ENCODE peak calls at places on chromosomes 12 and 14, in eight cellular contexts. P is left ventricle myocardium inferior, T is mammary epithelial cell, M is choroid plexus epithelial cell, U is BJ, N is OCI-LY7, J is brain microvascular endothelial cell, Z is HL-60. L is an unnamed sample.

GRCh38 chr12:57128519-57129247 is 400 bp downstream of the LRP1 start:
- DNase-seq in P (no peak), T (no peak), M (no peak), U (no peak), N (no peak), J (no peak), Z (no peak), L (no peak)

GRCh38 chr12:42571327-42572009 is 18.1 kb downstream of the PRICKLE1 start:
- DNase-seq in P (no peak), T (no peak), M (no peak), U (no peak), N (no peak), J (no peak), Z (no peak), L (no peak)

GRCh38 chr12:122336015-122336946 is 70.0 kb upstream of the VPS33A start:
- DNase-seq in P (no peak), T (no peak), M (peak; percentile 62), U (no peak), N (peak; percentile 69), J (no peak), Z (peak; percentile 27), L (no peak)

GRCh38 chr12:59459966-59460365 is 135.9 kb upstream of the SLC16A7 start:
- DNase-seq in P (no peak), T (peak; percentile 37), M (peak; percentile 53), U (no peak), N (no peak), J (peak; percentile 20), Z (no peak), L (peak; percentile 3)

GRCh38 chr12:19726122-19726521 is 286.8 kb downstream of the AEBP2 start:
- DNase-seq in P (no peak), T (no peak), M (no peak), U (no peak), N (no peak), J (no peak), Z (no peak), L (no peak)

GRCh38 chr12:71551529-71551928 is 111.9 kb downstream of the LGR5 start:
- DNase-seq in P (no peak), T (no peak), M (peak; percentile 58), U (no peak), N (peak; percentile 14), J (no peak), Z (no peak), L (peak; percentile 7)

GRCh38 chr14:22095845-22096510 is 422.4 kb upstream of the OR4E1 start:
- DNase-seq in P (no peak), T (no peak), M (no peak), U (no peak), N (no peak), J (no peak), Z (no peak), L (no peak)

GRCh38 chr12:85405781-85406522 is 125.9 kb downstream of the ALX1 start:
- DNase-seq in P (no peak), T (no peak), M (peak; percentile 91), U (peak; percentile 39), N (no peak), J (peak; percentile 22), Z (no peak), L (peak; percentile 15)

GRCh38 chr12:116979109-116979508 is 68.4 kb downstream of the FBXW8 start:
- DNase-seq in P (no peak), T (no peak), M (no peak), U (no peak), N (peak; percentile 38), J (no peak), Z (no peak), L (no peak)

GRCh38 chr12:21456291-21456780 is 18.9 kb downstream of the PYROXD1 start:
- DNase-seq in P (no peak), T (peak; percentile 6), M (no peak), U (no peak), N (no peak), J (no peak), Z (no peak), L (no peak)

GRCh38 chr14:32709072-32709471 is 229.6 kb upstream of the NPAS3 start:
- DNase-seq in P (no peak), T (peak; percentile 49), M (peak; percentile 91), U (peak; percentile 73), N (no peak), J (peak; percentile 87), Z (no peak), L (peak; percentile 75)

GRCh38 chr14:102900631-102901571 is 21.6 kb upstream of the AMN start:
- DNase-seq in P (no peak), T (no peak), M (no peak), U (no peak), N (peak; percentile 42), J (no peak), Z (no peak), L (no peak)

GRCh38 chr12:52865090-52865944 is 16.5 kb upstream of the KRT78 start:
- DNase-seq in P (peak; percentile 48), T (peak; percentile 63), M (peak; percentile 77), U (no peak), N (peak; percentile 25), J (peak; percentile 56), Z (peak; percentile 16), L (no peak)

GRCh38 chr12:57591567-57592325 is 754 bp downstream of the PIP4K2C start:
- DNase-seq in P (no peak), T (peak; percentile 43), M (peak; percentile 33), U (no peak), N (no peak), J (no peak), Z (peak; percentile 4), L (no peak)

GRCh38 chr12:12357697-12358476 is 1.0 kb downstream of the BORCS5 start:
- DNase-seq in P (no peak), T (peak; percentile 35), M (no peak), U (no peak), N (peak; percentile 46), J (peak; percentile 22), Z (peak; percentile 18), L (no peak)

GRCh38 chr14:56891226-56891625 is 80.9 kb upstream of the OTX2 start:
- DNase-seq in P (no peak), T (no peak), M (no peak), U (no peak), N (no peak), J (no peak), Z (no peak), L (no peak)

GRCh38 chr14:99531221-99532096 is 50.2 kb downstream of the CCNK start:
- DNase-seq in P (no peak), T (no peak), M (peak; percentile 77), U (no peak), N (no peak), J (peak; percentile 36), Z (no peak), L (no peak)

GRCh38 chr14:34782031-34782430 is 67.6 kb upstream of the CFL2 start:
- DNase-seq in P (no peak), T (peak; percentile 4), M (peak; percentile 16), U (no peak), N (no peak), J (no peak), Z (no peak), L (no peak)

GRCh38 chr12:119020377-119021360 is 39.3 kb downstream of the SRRM4 start:
- DNase-seq in P (peak; percentile 17), T (no peak), M (no peak), U (no peak), N (peak; percentile 2), J (no peak), Z (peak; percentile 22), L (no peak)
- TF ChIP-seq CTCF in P (peak; percentile 64), T (no peak), M (no peak), U (no peak), N (peak; percentile 76), J (peak; percentile 18), Z (peak; percentile 44), L (no peak)

GRCh38 chr12:28966049-28966778 is 182.9 kb upstream of the FAR2 start:
- DNase-seq in P (peak; percentile 39), T (no peak), M (peak; percentile 13), U (no peak), N (no peak), J (no peak), Z (no peak), L (no peak)

GRCh38 chr12:28958553-28959195 is 190.4 kb upstream of the FAR2 start:
- DNase-seq in P (no peak), T (peak; percentile 38), M (peak; percentile 63), U (no peak), N (no peak), J (peak; percentile 20), Z (no peak), L (no peak)

GRCh38 chr12:28967426-28967825 is 181.7 kb upstream of the FAR2 start:
- DNase-seq in P (no peak), T (no peak), M (no peak), U (no peak), N (no peak), J (no peak), Z (no peak), L (no peak)

GRCh38 chr12:28961948-28962384 is 187.1 kb upstream of the FAR2 start:
- DNase-seq in P (no peak), T (peak; percentile 46), M (peak; percentile 38), U (no peak), N (no peak), J (no peak), Z (no peak), L (no peak)

DNA sequence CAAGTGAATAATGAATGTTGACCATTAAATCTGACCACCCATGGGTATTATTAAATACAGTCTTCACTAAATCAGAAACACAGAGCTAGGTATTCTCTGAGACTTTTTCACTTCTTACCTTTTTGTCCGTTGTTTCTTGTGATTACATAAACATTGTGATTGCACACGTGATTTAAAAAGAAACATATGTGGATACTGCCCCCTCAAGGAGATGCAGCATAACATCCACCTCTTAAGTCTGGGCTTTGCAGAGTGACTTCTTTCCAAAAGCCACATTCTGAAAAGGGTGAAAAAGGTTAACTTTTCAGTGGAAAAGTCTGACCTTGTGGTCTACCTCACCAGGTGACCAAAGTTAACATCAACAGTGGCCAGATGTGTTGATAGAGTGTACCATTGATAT is 185.5 kb upstream of the FAR2 start:
- DNase-seq in P (no peak), T (peak; percentile 54), M (peak; percentile 76), U (no peak), N (peak; percentile 11), J (no peak), Z (no peak), L (no peak)
- TF ChIP-seq CTCF in P (peak; percentile 36), T (peak; percentile 66), M (peak; percentile 70), U (peak; percentile 44), N (peak; percentile 62), J (peak; percentile 62), Z (no peak), L (peak; percentile 47)

GRCh38 chr12:55955800-55956508 is 9.9 kb downstream of the PMEL start:
- DNase-seq in P (no peak), T (peak; percentile 88), M (peak; percentile 36), U (no peak), N (peak; percentile 45), J (peak; percentile 47), Z (peak; percentile 54), L (no peak)
- TF ChIP-seq CTCF in P (no peak), T (peak; percentile 84), M (peak; percentile 40), U (peak; percentile 49), N (peak; percentile 70), J (peak; percentile 66), Z (peak; percentile 28), L (peak; percentile 25)

DNA sequence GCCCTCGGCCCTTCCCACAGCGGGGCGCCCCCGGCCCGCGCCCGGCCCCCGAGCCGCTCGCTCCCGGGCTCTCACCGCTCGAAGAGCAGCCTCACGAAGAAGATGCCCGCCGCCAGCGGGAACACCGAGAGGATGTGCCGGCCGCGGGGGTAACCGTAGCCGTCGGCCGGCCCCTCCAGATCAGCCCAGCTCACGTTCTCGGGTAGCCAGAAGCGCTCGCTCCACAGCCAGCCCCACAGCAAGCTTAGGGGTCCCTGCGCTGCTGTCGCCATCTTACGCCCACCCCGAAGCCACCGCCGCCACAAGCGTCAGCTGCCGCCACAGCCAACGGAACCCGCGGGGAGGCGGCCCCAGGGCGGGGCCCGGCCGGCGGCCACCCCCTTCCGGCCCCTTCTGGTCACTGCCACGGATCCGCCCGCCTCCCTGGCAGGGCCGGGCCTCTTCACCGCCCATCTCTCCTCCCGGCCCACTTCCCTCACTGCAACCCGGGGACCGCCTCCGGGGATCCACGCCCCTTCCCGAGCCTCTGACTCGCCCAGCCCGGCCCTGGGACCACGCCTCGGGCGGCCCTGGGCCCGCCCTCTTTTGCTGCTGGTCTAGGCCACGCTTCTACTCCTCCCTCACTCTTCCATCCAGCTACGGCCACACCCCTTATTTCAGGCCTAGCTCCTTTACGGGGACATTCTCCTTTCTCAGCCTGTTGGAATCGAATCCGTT is at the start of gene CERS5:
- DNase-seq in P (peak; percentile 99), T (peak; percentile 99), M (peak; percentile 99), U (peak; percentile 94), N (peak; percentile 96), J (peak; percentile 98), Z (peak; percentile 99), L (peak; percentile 98)
- TF ChIP-seq CTCF in P (peak; percentile 46), T (peak; percentile 13), M (no peak), U (no peak), N (no peak), J (no peak), Z (no peak), L (no peak)